ENCODE peak calls at places on chromosomes 1 and 21, in nine cellular contexts. H is HCT116, F is neural progenitor cell, Y is hepatocyte, O is SK-N-SH, P is GM23338, B is GM23248, N is PC-3, X is MM.1S. G is an unnamed sample. For H3K36me3, the result is how much of the 10 kb centered on the place peaks cover.

GRCh38 chr21:34877485-34878128 is 171.5 kb downstream of the RUNX1 start:
- DNase-seq in F (no peak), X (no peak), N (peak), B (no peak), Y (peak), P (no peak), O (no peak), H (no peak), G (no peak)

GRCh38 chr1:68145418-68146126 is 86.8 kb downstream of the WLS start:
- DNase-seq in H (no peak), B (no peak), N (peak), O (no peak), F (no peak), X (no peak), Y (peak), P (no peak), G (no peak)

GRCh38 chr21:43204638-43205037 is 35.8 kb downstream of the CRYAA start:
- DNase-seq in F (no peak), H (no peak), X (no peak), B (no peak), Y (no peak), N (no peak), P (no peak), O (no peak), G (no peak)

GRCh38 chr1:17826165-17826488 is 71.0 kb downstream of the ACTL8 start:
- DNase-seq in O (peak), H (peak), Y (peak), N (peak), F (peak), X (no peak), P (peak), B (peak), G (peak)

GRCh38 chr1:167511374-167511986 is 6.8 kb downstream of the CD247 start:
- DNase-seq in X (no peak), H (no peak), F (no peak), N (no peak), P (no peak), B (no peak), Y (no peak), O (no peak), G (no peak)

GRCh38 chr1:185420588-185421081 is 103.6 kb upstream of the IVNS1ABP start:
- DNase-seq in O (no peak), Y (no peak), X (no peak), H (no peak), F (no peak), N (no peak), B (no peak), P (no peak), G (no peak)

GRCh38 chr21:15204140-15204774 is 139.5 kb upstream of the NRIP1 start:
- DNase-seq in X (no peak), Y (no peak), B (no peak), F (no peak), H (no peak), P (no peak), O (no peak), N (peak), G (no peak)

GRCh38 chr1:170583186-170583585 is 51.2 kb downstream of the GORAB start:
- DNase-seq in F (no peak), N (no peak), B (no peak), X (no peak), P (no peak), Y (no peak), H (no peak), O (no peak), G (no peak)

GRCh38 chr1:2341706-2342383 is 49.5 kb downstream of the MORN1 start:
- DNase-seq in Y (no peak), P (no peak), O (no peak), B (no peak), X (no peak), H (no peak), F (no peak), N (no peak), G (no peak)

GRCh38 chr21:44964381-44964780 is 24.6 kb downstream of the SLX9 start:
- DNase-seq in X (no peak), F (no peak), H (no peak), P (no peak), N (no peak), O (no peak), B (no peak), Y (no peak), G (no peak)

GRCh38 chr1:45334308-45335245 is 5.4 kb upstream of the TOE1 start:
- DNase-seq in N (peak), Y (peak), B (no peak), P (peak), O (no peak), F (peak), H (no peak), X (no peak), G (peak)

GRCh38 chr1:116807394-116807793 is 53.2 kb downstream of the CD2 start:
- DNase-seq in P (no peak), B (no peak), N (no peak), O (no peak), H (no peak), X (no peak), F (no peak), Y (no peak), G (no peak)

GRCh38 chr1:62110198-62110817 is 84.3 kb upstream of the L1TD1 start:
- DNase-seq in Y (no peak), O (no peak), F (no peak), H (no peak), X (no peak), P (peak), B (no peak), N (no peak), G (no peak)

GRCh38 chr1:100455478-100456072 is 82.4 kb upstream of the GPR88 start:
- DNase-seq in N (peak), Y (peak), F (no peak), X (peak), B (peak), O (peak), P (no peak), H (no peak), G (peak)

GRCh38 chr1:16212251-16212961 is at the start of gene ARHGEF19:
- DNase-seq in P (peak), B (no peak), N (no peak), F (peak), O (no peak), Y (peak), X (no peak), H (no peak), G (no peak)

GRCh38 chr1:69702085-69702484 is 134.4 kb downstream of the LRRC7 start:
- DNase-seq in F (no peak), B (no peak), Y (no peak), H (no peak), X (no peak), N (peak), P (no peak), O (no peak), G (no peak)

GRCh38 chr1:115980998-115981993 is 5.0 kb downstream of the SLC22A15 start:
- DNase-seq in O (peak), B (peak), H (peak), X (peak), P (peak), Y (peak), N (peak), F (peak), G (peak)

GRCh38 chr1:185155600-185156320 is 993 bp downstream of the TRMT1L start:
- DNase-seq in N (peak), H (no peak), X (peak), O (no peak), B (peak), Y (peak), F (peak), P (no peak), G (peak)

GRCh38 chr1:145740269-145740668 is 21.0 kb downstream of the CD160 start:
- DNase-seq in B (peak), F (no peak), X (no peak), H (no peak), O (no peak), P (no peak), Y (peak), N (peak), G (no peak)

GRCh38 chr1:235160395-235160964 is 570 bp downstream of the RBM34 start:
- DNase-seq in F (no peak), O (no peak), H (peak), N (peak), X (peak), B (peak), Y (no peak), P (peak), G (peak)

GRCh38 chr1:12386130-12386529 is 156.3 kb downstream of the VPS13D start:
- DNase-seq in X (no peak), F (no peak), H (no peak), O (no peak), Y (no peak), N (peak), P (no peak), B (no peak), G (peak)

GRCh38 chr1:78617615-78618026 is 2.6 kb upstream of the IFI44L start:
- DNase-seq in F (peak), B (peak), Y (peak), N (peak), O (peak), X (peak), H (peak), P (peak), G (peak)

GRCh38 chr1:202908998-202909397 is 18.0 kb downstream of the KLHL12 start:
- DNase-seq in B (no peak), H (no peak), F (no peak), Y (no peak), P (no peak), X (no peak), N (no peak), O (no peak), G (no peak)
- H3K36me3 ChIP-seq in B (half or more), H (under half), F (under half), Y (under half), P (under half), X (under half), N (under half), O (half or more), G (half or more)

DNA sequence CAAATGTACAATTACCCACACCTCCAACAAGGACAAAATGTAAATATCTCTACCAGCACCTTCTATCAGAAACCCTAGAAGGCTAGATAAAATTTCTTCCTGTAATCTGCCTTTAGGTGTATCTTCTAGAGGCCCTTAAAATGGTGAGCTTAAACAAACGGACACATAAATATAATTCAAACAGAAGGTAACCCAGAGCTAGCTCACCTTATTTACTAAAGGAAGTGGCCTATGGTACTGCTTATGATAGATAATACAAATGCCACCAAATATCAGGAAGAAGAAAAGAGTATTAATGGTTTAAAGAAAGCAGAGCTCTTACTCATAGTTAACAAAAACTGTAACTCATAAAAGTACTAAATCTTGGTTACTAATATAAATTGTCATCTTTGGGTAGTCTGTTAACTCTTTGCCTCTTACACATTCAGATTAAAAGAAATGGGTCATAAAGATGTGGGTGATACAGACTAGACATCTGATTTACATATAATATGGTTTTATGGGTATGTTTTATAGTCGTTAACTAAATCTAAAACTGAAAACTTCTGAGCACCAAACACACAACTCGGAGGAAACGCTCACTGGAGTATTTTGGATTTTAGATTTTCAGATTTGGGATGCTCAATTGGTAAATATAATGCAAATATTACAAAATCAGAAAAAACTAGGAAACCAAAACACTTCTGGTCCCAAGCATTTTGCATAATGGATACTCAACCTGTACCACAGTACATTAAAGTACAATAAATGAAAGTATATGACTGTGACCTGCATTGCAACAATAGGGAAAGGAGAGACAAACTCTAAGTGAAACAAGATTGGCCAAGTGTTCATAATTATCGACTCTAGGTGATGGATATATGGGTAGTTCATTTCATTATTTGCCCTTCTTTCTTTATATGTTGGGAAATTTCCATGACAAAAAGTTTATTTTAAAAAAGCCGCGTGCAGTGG is 23.2 kb downstream of the TRIT1 start:
- DNase-seq in Y (no peak), H (no peak), P (no peak), F (no peak), X (no peak), N (peak), O (no peak), B (no peak), G (no peak)
- TF ChIP-seq EZH2phosphoT487 in Y (no peak), H (no peak), P (no peak), F (no peak), X (no peak), N (no peak), O (no peak), B (no peak), G (no peak)

GRCh38 chr1:26832249-26832960 is 5.9 kb downstream of the ZDHHC18 start:
- DNase-seq in P (no peak), Y (no peak), F (no peak), N (no peak), B (no peak), O (no peak), H (no peak), X (no peak), G (no peak)
- H3K27ac ChIP-seq in P (no peak), Y (no peak), F (no peak), N (peak), B (no peak), O (no peak), H (no peak), X (peak), G (no peak)

GRCh38 chr1:156598125-156598524 is 3.2 kb downstream of the GPATCH4 start:
- DNase-seq in P (no peak), O (no peak), Y (no peak), X (no peak), N (no peak), F (no peak), B (no peak), H (no peak), G (no peak)
- H3K36me3 ChIP-seq in P (under half), O (under half), Y (under half), X (under half), N (half or more), F (under half), B (under half), H (under half), G (half or more)

GRCh38 chr1:65949933-65950332 is 157.2 kb downstream of the PDE4B start:
- DNase-seq in N (no peak), X (no peak), Y (no peak), H (no peak), F (no peak), O (no peak), B (no peak), P (no peak), G (no peak)

GRCh38 chr1:65946960-65947359 is 154.3 kb downstream of the PDE4B start:
- DNase-seq in X (no peak), N (peak), B (peak), H (no peak), F (no peak), O (no peak), Y (no peak), P (no peak), G (no peak)

GRCh38 chr1:65946376-65946775 is 153.7 kb downstream of the PDE4B start:
- DNase-seq in N (no peak), X (no peak), Y (no peak), H (no peak), P (no peak), B (peak), O (no peak), F (no peak), G (no peak)

GRCh38 chr1:65948609-65949229 is 156.0 kb downstream of the PDE4B start:
- DNase-seq in O (no peak), P (no peak), F (no peak), H (peak), X (no peak), Y (peak), B (peak), N (peak), G (no peak)

GRCh38 chr1:65949230-65949626 is 156.5 kb downstream of the PDE4B start:
- DNase-seq in N (no peak), Y (no peak), P (no peak), F (no peak), B (peak), X (no peak), H (no peak), O (no peak), G (no peak)
- TF ChIP-seq EZH2phosphoT487 in N (no peak), Y (no peak), P (no peak), F (no peak), B (no peak), X (no peak), H (no peak), O (no peak), G (no peak)

G was measured in OCI-LY7.